ENCODE peak calls at places on chromosomes 7 and 10, in six cellular contexts. One of them, this sample, is unnamed.

GRCh38 chr10:69801094-69801433 is 642 bp upstream of the COL13A1 start:
- DNase-seq in uterus: peak
- DNase-seq in cardiac muscle cell: peak
- DNase-seq in endothelial cell of umbilical vein: peak
- DNase-seq in AG04449: no peak
- DNase-seq in tibial nerve: peak
- DNase-seq in this sample: no peak

GRCh38 chr7:93203496-93203895 is 22.8 kb downstream of the HEPACAM2 start:
- DNase-seq in uterus: no peak
- DNase-seq in endothelial cell of umbilical vein: no peak
- DNase-seq in cardiac muscle cell: no peak
- DNase-seq in tibial nerve: no peak
- DNase-seq in AG04449: no peak
- DNase-seq in this sample: no peak

GRCh38 chr10:8356283-8356682 is 301.8 kb downstream of the GATA3 start:
- DNase-seq in AG04449: no peak
- DNase-seq in uterus: no peak
- DNase-seq in endothelial cell of umbilical vein: no peak
- DNase-seq in cardiac muscle cell: no peak
- DNase-seq in tibial nerve: no peak
- DNase-seq in this sample: no peak

GRCh38 chr10:64771253-64771652 is 1250.1 kb downstream of the REEP3 start:
- DNase-seq in cardiac muscle cell: no peak
- DNase-seq in endothelial cell of umbilical vein: no peak
- DNase-seq in AG04449: no peak
- DNase-seq in uterus: no peak
- DNase-seq in tibial nerve: no peak
- DNase-seq in this sample: no peak

GRCh38 chr10:26486985-26487850 is 49.1 kb downstream of the APBB1IP start:
- DNase-seq in uterus: peak
- DNase-seq in tibial nerve: peak
- DNase-seq in endothelial cell of umbilical vein: no peak
- DNase-seq in AG04449: peak
- DNase-seq in cardiac muscle cell: no peak
- DNase-seq in this sample: no peak

GRCh38 chr10:50874723-50875122 is 10.7 kb downstream of the A1CF start:
- DNase-seq in tibial nerve: no peak
- DNase-seq in endothelial cell of umbilical vein: no peak
- DNase-seq in cardiac muscle cell: no peak
- DNase-seq in AG04449: no peak
- DNase-seq in uterus: no peak
- DNase-seq in this sample: no peak

GRCh38 chr7:94971051-94971867 is 63.9 kb downstream of the PPP1R9A start:
- DNase-seq in tibial nerve: no peak
- DNase-seq in uterus: no peak
- DNase-seq in endothelial cell of umbilical vein: no peak
- DNase-seq in cardiac muscle cell: no peak
- DNase-seq in AG04449: no peak
- DNase-seq in this sample: no peak

GRCh38 chr7:22809902-22810642 is 12.6 kb downstream of the TOMM7 start:
- DNase-seq in uterus: no peak
- DNase-seq in AG04449: no peak
- DNase-seq in endothelial cell of umbilical vein: no peak
- DNase-seq in cardiac muscle cell: no peak
- DNase-seq in tibial nerve: no peak
- DNase-seq in this sample: no peak

GRCh38 chr10:112990271-112990670 is 40.2 kb downstream of the TCF7L2 start:
- DNase-seq in endothelial cell of umbilical vein: no peak
- DNase-seq in tibial nerve: no peak
- DNase-seq in cardiac muscle cell: no peak
- DNase-seq in uterus: no peak
- DNase-seq in AG04449: no peak
- DNase-seq in this sample: no peak

GRCh38 chr10:126110434-126110833 is 214.1 kb downstream of the FANK1 start:
- DNase-seq in uterus: no peak
- DNase-seq in AG04449: no peak
- DNase-seq in cardiac muscle cell: no peak
- DNase-seq in endothelial cell of umbilical vein: no peak
- DNase-seq in tibial nerve: peak
- DNase-seq in this sample: no peak

GRCh38 chr10:133235265-133235664 is 2.4 kb upstream of the VENTX start:
- DNase-seq in cardiac muscle cell: no peak
- DNase-seq in uterus: no peak
- DNase-seq in endothelial cell of umbilical vein: no peak
- DNase-seq in AG04449: no peak
- DNase-seq in tibial nerve: no peak
- DNase-seq in this sample: no peak

GRCh38 chr7:106083717-106084116 is 28.4 kb downstream of the SYPL1 start:
- DNase-seq in uterus: no peak
- DNase-seq in tibial nerve: no peak
- DNase-seq in endothelial cell of umbilical vein: no peak
- DNase-seq in cardiac muscle cell: no peak
- DNase-seq in AG04449: no peak
- DNase-seq in this sample: no peak

GRCh38 chr7:101420436-101420835 is 57.8 kb downstream of the COL26A1 start:
- DNase-seq in AG04449: no peak
- DNase-seq in cardiac muscle cell: no peak
- DNase-seq in uterus: no peak
- DNase-seq in endothelial cell of umbilical vein: no peak
- DNase-seq in tibial nerve: no peak
- DNase-seq in this sample: no peak

GRCh38 chr7:121151663-121152344 is 163.3 kb downstream of the CPED1 start:
- DNase-seq in endothelial cell of umbilical vein: no peak
- DNase-seq in cardiac muscle cell: no peak
- DNase-seq in tibial nerve: no peak
- DNase-seq in uterus: no peak
- DNase-seq in AG04449: no peak
- DNase-seq in this sample: no peak

GRCh38 chr7:7969306-7970112 is 913 bp downstream of the GLCCI1 start:
- DNase-seq in AG04449: no peak
- DNase-seq in tibial nerve: peak
- DNase-seq in cardiac muscle cell: peak
- DNase-seq in uterus: peak
- DNase-seq in endothelial cell of umbilical vein: peak
- DNase-seq in this sample: no peak

GRCh38 chr7:95549818-95550529 is 46.3 kb downstream of the PDK4 start:
- DNase-seq in endothelial cell of umbilical vein: peak
- DNase-seq in cardiac muscle cell: no peak
- DNase-seq in uterus: peak
- DNase-seq in AG04449: no peak
- DNase-seq in tibial nerve: peak
- DNase-seq in this sample: no peak

GRCh38 chr7:52726986-52727385 is 308.4 kb upstream of the POM121L12 start:
- DNase-seq in tibial nerve: no peak
- DNase-seq in endothelial cell of umbilical vein: no peak
- DNase-seq in AG04449: no peak
- DNase-seq in cardiac muscle cell: peak
- DNase-seq in uterus: no peak
- DNase-seq in this sample: no peak

GRCh38 chr10:62264702-62265436 is 3.8 kb downstream of the RTKN2 start:
- DNase-seq in uterus: no peak
- DNase-seq in endothelial cell of umbilical vein: peak
- DNase-seq in AG04449: peak
- DNase-seq in cardiac muscle cell: peak
- DNase-seq in tibial nerve: no peak
- DNase-seq in this sample: no peak

GRCh38 chr10:62268399-62269076 is at the start of gene RTKN2:
- DNase-seq in uterus: peak
- DNase-seq in cardiac muscle cell: peak
- DNase-seq in AG04449: no peak
- DNase-seq in endothelial cell of umbilical vein: peak
- DNase-seq in tibial nerve: no peak
- DNase-seq in this sample: peak

GRCh38 chr10:62268027-62268398 is 631 bp downstream of the RTKN2 start:
- DNase-seq in endothelial cell of umbilical vein: no peak
- DNase-seq in AG04449: no peak
- DNase-seq in uterus: no peak
- DNase-seq in tibial nerve: no peak
- DNase-seq in cardiac muscle cell: peak
- DNase-seq in this sample: no peak

GRCh38 chr10:62266147-62266546 is 2.5 kb downstream of the RTKN2 start:
- DNase-seq in cardiac muscle cell: no peak
- DNase-seq in uterus: no peak
- DNase-seq in endothelial cell of umbilical vein: no peak
- DNase-seq in AG04449: no peak
- DNase-seq in tibial nerve: no peak
- DNase-seq in this sample: no peak

GRCh38 chr10:62266611-62267010 is 2.0 kb downstream of the RTKN2 start:
- DNase-seq in endothelial cell of umbilical vein: no peak
- DNase-seq in cardiac muscle cell: no peak
- DNase-seq in AG04449: no peak
- DNase-seq in tibial nerve: no peak
- DNase-seq in uterus: no peak
- DNase-seq in this sample: no peak
- H3K4me3 ChIP-seq in endothelial cell of umbilical vein: no peak
- H3K4me3 ChIP-seq in cardiac muscle cell: no peak
- H3K4me3 ChIP-seq in AG04449: no peak
- H3K4me3 ChIP-seq in tibial nerve: no peak
- H3K4me3 ChIP-seq in uterus: no peak
- H3K4me3 ChIP-seq in this sample: no peak

GRCh38 chr10:71888623-71889387 is 37.8 kb upstream of the PSAP start:
- DNase-seq in AG04449: peak
- DNase-seq in tibial nerve: peak
- DNase-seq in cardiac muscle cell: peak
- DNase-seq in endothelial cell of umbilical vein: peak
- DNase-seq in uterus: peak
- DNase-seq in this sample: peak
- H3K4me3 ChIP-seq in AG04449: peak
- H3K4me3 ChIP-seq in tibial nerve: peak
- H3K4me3 ChIP-seq in cardiac muscle cell: peak
- H3K4me3 ChIP-seq in endothelial cell of umbilical vein: peak
- H3K4me3 ChIP-seq in uterus: peak
- H3K4me3 ChIP-seq in this sample: peak

DNA sequence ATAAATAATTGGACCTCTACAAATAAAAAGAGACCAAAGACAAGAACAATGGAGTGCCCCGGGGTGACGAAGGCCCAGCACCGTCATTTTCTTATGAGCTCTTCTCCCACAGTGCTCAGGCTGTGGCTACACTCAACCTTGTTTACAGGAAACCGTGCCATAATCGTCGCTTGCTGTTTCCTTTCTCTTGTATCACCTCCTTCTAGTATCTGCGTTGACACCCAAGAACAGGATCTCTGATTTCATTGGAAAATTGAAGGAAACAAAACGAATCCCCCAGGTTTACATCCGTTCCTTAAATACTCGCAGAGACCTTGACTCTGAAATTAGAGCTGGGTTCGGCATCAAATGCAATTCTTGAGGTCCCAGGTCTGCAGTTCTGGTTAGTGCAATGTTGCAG is 1.7 kb upstream of the IGFBP3 start:
- DNase-seq in cardiac muscle cell: peak
- DNase-seq in AG04449: no peak
- DNase-seq in endothelial cell of umbilical vein: peak
- DNase-seq in uterus: no peak
- DNase-seq in tibial nerve: no peak
- DNase-seq in this sample: no peak
- H3K4me3 ChIP-seq in cardiac muscle cell: peak
- H3K4me3 ChIP-seq in AG04449: no peak
- H3K4me3 ChIP-seq in endothelial cell of umbilical vein: no peak
- H3K4me3 ChIP-seq in uterus: no peak
- H3K4me3 ChIP-seq in tibial nerve: peak
- H3K4me3 ChIP-seq in this sample: no peak

DNA sequence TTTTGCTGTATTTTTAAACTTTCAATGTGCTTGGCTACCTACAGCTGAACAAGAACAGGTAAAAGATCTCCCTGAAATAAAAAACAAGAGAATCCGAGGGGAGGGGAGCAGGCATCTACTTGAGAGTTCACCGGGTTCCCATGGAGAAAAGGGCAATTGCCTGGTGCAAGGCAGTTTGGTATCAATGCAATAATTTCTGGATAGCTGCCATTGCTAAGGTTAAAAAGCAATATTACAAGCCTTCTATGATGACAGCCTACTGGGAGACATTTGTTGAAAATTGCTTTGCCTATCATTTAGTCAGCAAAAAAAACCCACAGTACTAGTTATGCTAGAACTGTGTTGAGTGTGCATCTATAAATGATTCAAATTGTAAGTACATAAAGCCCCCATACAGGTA is 82.1 kb downstream of the GFRA1 start:
- DNase-seq in cardiac muscle cell: no peak
- DNase-seq in AG04449: no peak
- DNase-seq in endothelial cell of umbilical vein: no peak
- DNase-seq in tibial nerve: no peak
- DNase-seq in uterus: no peak
- DNase-seq in this sample: no peak
- H3K4me3 ChIP-seq in cardiac muscle cell: no peak
- H3K4me3 ChIP-seq in AG04449: no peak
- H3K4me3 ChIP-seq in endothelial cell of umbilical vein: no peak
- H3K4me3 ChIP-seq in tibial nerve: no peak
- H3K4me3 ChIP-seq in uterus: no peak
- H3K4me3 ChIP-seq in this sample: no peak

GRCh38 chr10:12635127-12635541 is 285.8 kb downstream of the CAMK1D start:
- DNase-seq in uterus: no peak
- DNase-seq in cardiac muscle cell: no peak
- DNase-seq in endothelial cell of umbilical vein: no peak
- DNase-seq in AG04449: no peak
- DNase-seq in tibial nerve: no peak
- DNase-seq in this sample: no peak

GRCh38 chr10:12634532-12634931 is 285.2 kb downstream of the CAMK1D start:
- DNase-seq in AG04449: no peak
- DNase-seq in uterus: no peak
- DNase-seq in endothelial cell of umbilical vein: no peak
- DNase-seq in cardiac muscle cell: no peak
- DNase-seq in tibial nerve: no peak
- DNase-seq in this sample: no peak

GRCh38 chr10:12631216-12631615 is 281.9 kb downstream of the CAMK1D start:
- DNase-seq in tibial nerve: no peak
- DNase-seq in cardiac muscle cell: no peak
- DNase-seq in endothelial cell of umbilical vein: no peak
- DNase-seq in uterus: no peak
- DNase-seq in AG04449: no peak
- DNase-seq in this sample: no peak

GRCh38 chr10:12631787-12632562 is 282.6 kb downstream of the CAMK1D start:
- DNase-seq in cardiac muscle cell: no peak
- DNase-seq in uterus: no peak
- DNase-seq in AG04449: no peak
- DNase-seq in tibial nerve: no peak
- DNase-seq in endothelial cell of umbilical vein: no peak
- DNase-seq in this sample: no peak

DNA sequence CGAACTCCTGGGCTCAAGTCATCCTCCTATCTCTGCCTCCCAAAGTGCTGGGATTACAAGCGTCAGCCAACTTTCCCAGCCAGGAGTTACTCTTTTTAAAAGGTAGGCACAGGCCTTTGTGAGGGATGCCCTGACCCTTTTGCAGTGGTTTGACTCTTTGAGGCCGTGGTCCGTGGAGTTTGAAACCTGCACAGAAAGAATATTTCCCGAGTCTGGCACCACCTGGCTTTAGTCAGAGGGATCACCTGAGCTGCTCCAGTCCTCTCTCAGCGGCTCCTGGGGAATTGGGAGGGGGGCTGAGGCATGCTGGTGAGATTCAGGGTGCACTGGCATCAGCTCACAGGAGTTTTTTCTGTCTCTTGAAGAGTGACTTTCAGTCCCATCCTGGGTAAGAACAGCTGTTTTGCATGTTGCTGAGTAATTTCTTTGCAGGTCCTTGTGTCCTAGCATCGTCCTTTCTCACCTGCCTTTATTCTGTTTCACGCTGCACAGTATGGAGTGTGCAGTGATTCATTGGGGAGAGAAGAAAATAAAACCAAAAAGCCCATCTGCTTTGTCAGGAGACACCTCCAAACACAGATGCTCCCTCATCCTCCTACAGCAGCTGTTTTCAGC is 284.5 kb downstream of the CAMK1D start:
- DNase-seq in AG04449: no peak
- DNase-seq in tibial nerve: no peak
- DNase-seq in endothelial cell of umbilical vein: no peak
- DNase-seq in uterus: no peak
- DNase-seq in cardiac muscle cell: no peak
- DNase-seq in this sample: no peak
- H3K4me3 ChIP-seq in AG04449: no peak
- H3K4me3 ChIP-seq in tibial nerve: no peak
- H3K4me3 ChIP-seq in endothelial cell of umbilical vein: no peak
- H3K4me3 ChIP-seq in uterus: no peak
- H3K4me3 ChIP-seq in cardiac muscle cell: no peak
- H3K4me3 ChIP-seq in this sample: no peak

This sample was measured in Jurkat, Clone E6-1.